ENCODE peak calls at places on chromosomes 4 and X, in four cellular contexts. One of them, this sample, is unnamed.

GRCh38 chrX:7730071-7730470 is 112.9 kb upstream of the VCX start:
- DNase-seq in cardiac fibroblast: no peak
- DNase-seq in epithelial cell of proximal tubule: no peak
- DNase-seq in fibroblast of pulmonary artery: no peak
- DNase-seq in this sample: no peak

GRCh38 chr4:110124721-110125120 is 73.7 kb downstream of the ELOVL6 start:
- DNase-seq in cardiac fibroblast: no peak
- DNase-seq in epithelial cell of proximal tubule: no peak
- DNase-seq in fibroblast of pulmonary artery: no peak
- DNase-seq in this sample: no peak

GRCh38 chr4:106195435-106195950 is 120.5 kb downstream of the TBCK start:
- DNase-seq in epithelial cell of proximal tubule: no peak
- DNase-seq in fibroblast of pulmonary artery: no peak
- DNase-seq in cardiac fibroblast: no peak
- DNase-seq in this sample: no peak

GRCh38 chr4:109609431-109609830 is 49.4 kb downstream of the MCUB start:
- DNase-seq in epithelial cell of proximal tubule: no peak
- DNase-seq in fibroblast of pulmonary artery: no peak
- DNase-seq in cardiac fibroblast: no peak
- DNase-seq in this sample: no peak

GRCh38 chr4:4995103-4995761 is 24.0 kb downstream of the CYTL1 start:
- DNase-seq in epithelial cell of proximal tubule: no peak
- DNase-seq in cardiac fibroblast: peak
- DNase-seq in fibroblast of pulmonary artery: peak
- DNase-seq in this sample: peak

GRCh38 chrX:149504226-149504914 is 736 bp downstream of the IDS start:
- DNase-seq in epithelial cell of proximal tubule: no peak
- DNase-seq in cardiac fibroblast: peak
- DNase-seq in fibroblast of pulmonary artery: no peak
- DNase-seq in this sample: peak

GRCh38 chrX:12139934-12140611 is 1.8 kb downstream of the FRMPD4 start:
- DNase-seq in epithelial cell of proximal tubule: no peak
- DNase-seq in cardiac fibroblast: peak
- DNase-seq in fibroblast of pulmonary artery: peak
- DNase-seq in this sample: no peak

GRCh38 chr4:113141901-113142346 is 92.5 kb downstream of the ANK2 start:
- DNase-seq in fibroblast of pulmonary artery: peak
- DNase-seq in cardiac fibroblast: peak
- DNase-seq in epithelial cell of proximal tubule: no peak
- DNase-seq in this sample: peak

GRCh38 chr4:70992354-70992753 is 1.1 kb upstream of the DCK start:
- DNase-seq in fibroblast of pulmonary artery: no peak
- DNase-seq in cardiac fibroblast: no peak
- DNase-seq in epithelial cell of proximal tubule: no peak
- DNase-seq in this sample: peak

GRCh38 chr4:44056721-44057151 is 391.9 kb downstream of the KCTD8 start:
- DNase-seq in epithelial cell of proximal tubule: no peak
- DNase-seq in cardiac fibroblast: no peak
- DNase-seq in fibroblast of pulmonary artery: no peak
- DNase-seq in this sample: no peak

GRCh38 chr4:19969492-19969891 is 282.2 kb upstream of the SLIT2 start:
- DNase-seq in fibroblast of pulmonary artery: no peak
- DNase-seq in cardiac fibroblast: no peak
- DNase-seq in epithelial cell of proximal tubule: no peak
- DNase-seq in this sample: no peak

GRCh38 chrX:54641530-54641929 is 111.5 kb downstream of the GNL3L start:
- DNase-seq in epithelial cell of proximal tubule: no peak
- DNase-seq in cardiac fibroblast: no peak
- DNase-seq in fibroblast of pulmonary artery: no peak
- DNase-seq in this sample: no peak

GRCh38 chrX:14903891-14904290 is 30.7 kb downstream of the MOSPD2 start:
- DNase-seq in epithelial cell of proximal tubule: no peak
- DNase-seq in cardiac fibroblast: no peak
- DNase-seq in fibroblast of pulmonary artery: no peak
- DNase-seq in this sample: no peak

GRCh38 chrX:22165732-22166457 is 106.8 kb upstream of the CBLL2 start:
- DNase-seq in fibroblast of pulmonary artery: peak
- DNase-seq in cardiac fibroblast: peak
- DNase-seq in epithelial cell of proximal tubule: no peak
- DNase-seq in this sample: no peak

GRCh38 chr4:169663894-169664293 is 43.5 kb downstream of the CLCN3 start:
- DNase-seq in fibroblast of pulmonary artery: peak
- DNase-seq in epithelial cell of proximal tubule: no peak
- DNase-seq in cardiac fibroblast: peak
- DNase-seq in this sample: no peak

GRCh38 chrX:16885628-16886027 is 15.5 kb upstream of the RBBP7 start:
- DNase-seq in epithelial cell of proximal tubule: no peak
- DNase-seq in cardiac fibroblast: no peak
- DNase-seq in fibroblast of pulmonary artery: no peak
- DNase-seq in this sample: no peak

GRCh38 chrX:132622130-132622529 is 133.3 kb upstream of the MBNL3 start:
- DNase-seq in epithelial cell of proximal tubule: no peak
- DNase-seq in cardiac fibroblast: peak
- DNase-seq in fibroblast of pulmonary artery: peak
- DNase-seq in this sample: no peak

GRCh38 chr4:21697583-21697982 is 251.0 kb downstream of the KCNIP4 start:
- DNase-seq in epithelial cell of proximal tubule: peak
- DNase-seq in cardiac fibroblast: peak
- DNase-seq in fibroblast of pulmonary artery: no peak
- DNase-seq in this sample: no peak
- H3K4me3 ChIP-seq in epithelial cell of proximal tubule: peak
- H3K4me3 ChIP-seq in cardiac fibroblast: no peak
- H3K4me3 ChIP-seq in fibroblast of pulmonary artery: no peak
- H3K4me3 ChIP-seq in this sample: no peak

DNA sequence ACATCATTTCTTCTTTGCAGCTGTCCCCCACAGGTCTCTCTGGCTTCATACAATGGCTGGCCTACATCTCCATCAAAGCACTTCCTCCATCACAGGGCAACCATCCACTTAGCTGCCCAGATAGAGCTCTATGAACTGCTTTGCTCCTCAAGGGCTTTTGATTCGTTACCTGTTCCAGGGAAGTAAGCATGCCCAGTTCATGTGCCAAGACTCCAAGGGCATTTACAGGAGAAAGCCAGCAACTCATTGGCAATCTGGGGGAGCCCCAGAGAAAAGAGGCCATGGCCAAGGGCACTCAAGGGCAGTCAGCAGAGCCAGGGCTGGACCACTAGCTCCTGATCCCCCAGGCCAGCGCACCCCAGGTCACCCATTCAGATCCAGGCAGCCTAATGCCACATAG is 24.5 kb upstream of the ZNF185 start:
- DNase-seq in epithelial cell of proximal tubule: no peak
- DNase-seq in fibroblast of pulmonary artery: no peak
- DNase-seq in cardiac fibroblast: no peak
- DNase-seq in this sample: no peak
- H3K4me3 ChIP-seq in epithelial cell of proximal tubule: no peak
- H3K4me3 ChIP-seq in fibroblast of pulmonary artery: no peak
- H3K4me3 ChIP-seq in cardiac fibroblast: no peak
- H3K4me3 ChIP-seq in this sample: no peak

GRCh38 chrX:49232525-49232924 is 615 bp downstream of the CACNA1F start:
- DNase-seq in fibroblast of pulmonary artery: no peak
- DNase-seq in epithelial cell of proximal tubule: no peak
- DNase-seq in cardiac fibroblast: no peak
- DNase-seq in this sample: no peak

GRCh38 chrX:49231333-49232000 is 1.7 kb downstream of the CACNA1F start:
- DNase-seq in cardiac fibroblast: no peak
- DNase-seq in epithelial cell of proximal tubule: no peak
- DNase-seq in fibroblast of pulmonary artery: no peak
- DNase-seq in this sample: no peak

GRCh38 chrX:49237060-49237459 is 1.8 kb downstream of the CCDC22 start:
- DNase-seq in cardiac fibroblast: no peak
- DNase-seq in fibroblast of pulmonary artery: no peak
- DNase-seq in epithelial cell of proximal tubule: no peak
- DNase-seq in this sample: no peak

GRCh38 chrX:49233176-49233575 is at the start of gene CACNA1F:
- DNase-seq in fibroblast of pulmonary artery: no peak
- DNase-seq in cardiac fibroblast: no peak
- DNase-seq in epithelial cell of proximal tubule: no peak
- DNase-seq in this sample: no peak

DNA sequence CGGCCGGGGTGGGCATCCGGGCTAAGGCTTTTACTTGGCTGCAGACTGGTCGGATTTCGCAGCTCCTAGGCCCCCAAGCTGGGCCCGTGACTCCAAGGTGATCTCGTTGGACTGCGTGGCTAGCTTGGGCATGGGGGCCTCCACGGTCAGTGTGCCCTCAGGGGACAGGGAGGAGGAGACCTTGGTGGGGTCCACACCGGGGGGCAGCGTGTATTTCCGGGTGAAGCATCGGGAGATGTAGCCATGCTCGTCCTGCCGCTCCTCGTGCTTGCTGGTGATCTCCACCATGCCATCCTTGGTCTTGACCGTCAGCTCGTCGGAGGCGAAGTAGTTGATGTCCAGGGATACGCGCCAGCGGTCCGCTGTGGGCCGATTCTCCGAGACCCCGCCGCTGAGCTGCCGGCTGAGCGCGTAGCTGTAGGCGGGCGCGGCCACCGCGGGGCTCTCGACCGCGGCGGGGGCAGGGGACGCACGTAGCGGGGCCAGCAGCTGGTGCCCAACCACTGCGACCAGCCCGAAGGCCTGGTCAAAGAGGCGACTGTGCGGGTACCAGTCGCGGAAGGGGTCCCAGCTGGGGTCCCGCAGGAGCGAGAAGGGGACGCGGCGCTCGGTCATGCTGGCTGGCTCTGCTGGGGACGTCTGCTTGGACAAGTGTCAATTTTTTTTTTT is 881 bp upstream of the CACNA1F start:
- DNase-seq in cardiac fibroblast: no peak
- DNase-seq in epithelial cell of proximal tubule: no peak
- DNase-seq in fibroblast of pulmonary artery: no peak
- DNase-seq in this sample: no peak
- H3K4me3 ChIP-seq in cardiac fibroblast: no peak
- H3K4me3 ChIP-seq in epithelial cell of proximal tubule: no peak
- H3K4me3 ChIP-seq in fibroblast of pulmonary artery: no peak
- H3K4me3 ChIP-seq in this sample: no peak

GRCh38 chr4:3385719-3386440 is 55.9 kb upstream of the HGFAC start:
- DNase-seq in epithelial cell of proximal tubule: no peak
- DNase-seq in fibroblast of pulmonary artery: no peak
- DNase-seq in cardiac fibroblast: no peak
- DNase-seq in this sample: no peak
- H3K4me3 ChIP-seq in epithelial cell of proximal tubule: peak
- H3K4me3 ChIP-seq in fibroblast of pulmonary artery: no peak
- H3K4me3 ChIP-seq in cardiac fibroblast: no peak
- H3K4me3 ChIP-seq in this sample: no peak

GRCh38 chrX:79367907-79368306 is 773 bp upstream of the ITM2A start:
- DNase-seq in cardiac fibroblast: no peak
- DNase-seq in fibroblast of pulmonary artery: no peak
- DNase-seq in epithelial cell of proximal tubule: no peak
- DNase-seq in this sample: no peak

GRCh38 chrX:79364306-79364705 is 2.8 kb downstream of the ITM2A start:
- DNase-seq in cardiac fibroblast: no peak
- DNase-seq in fibroblast of pulmonary artery: no peak
- DNase-seq in epithelial cell of proximal tubule: no peak
- DNase-seq in this sample: peak

GRCh38 chrX:79366888-79367749 is at the start of gene ITM2A:
- DNase-seq in epithelial cell of proximal tubule: no peak
- DNase-seq in cardiac fibroblast: peak
- DNase-seq in fibroblast of pulmonary artery: peak
- DNase-seq in this sample: peak

GRCh38 chrX:79366556-79366887 is 612 bp downstream of the ITM2A start:
- DNase-seq in cardiac fibroblast: no peak
- DNase-seq in epithelial cell of proximal tubule: no peak
- DNase-seq in fibroblast of pulmonary artery: no peak
- DNase-seq in this sample: no peak

GRCh38 chrX:79365591-79365990 is 1.5 kb downstream of the ITM2A start:
- DNase-seq in cardiac fibroblast: no peak
- DNase-seq in epithelial cell of proximal tubule: no peak
- DNase-seq in fibroblast of pulmonary artery: no peak
- DNase-seq in this sample: peak
- H3K4me3 ChIP-seq in cardiac fibroblast: no peak
- H3K4me3 ChIP-seq in epithelial cell of proximal tubule: no peak
- H3K4me3 ChIP-seq in fibroblast of pulmonary artery: no peak
- H3K4me3 ChIP-seq in this sample: peak

DNA sequence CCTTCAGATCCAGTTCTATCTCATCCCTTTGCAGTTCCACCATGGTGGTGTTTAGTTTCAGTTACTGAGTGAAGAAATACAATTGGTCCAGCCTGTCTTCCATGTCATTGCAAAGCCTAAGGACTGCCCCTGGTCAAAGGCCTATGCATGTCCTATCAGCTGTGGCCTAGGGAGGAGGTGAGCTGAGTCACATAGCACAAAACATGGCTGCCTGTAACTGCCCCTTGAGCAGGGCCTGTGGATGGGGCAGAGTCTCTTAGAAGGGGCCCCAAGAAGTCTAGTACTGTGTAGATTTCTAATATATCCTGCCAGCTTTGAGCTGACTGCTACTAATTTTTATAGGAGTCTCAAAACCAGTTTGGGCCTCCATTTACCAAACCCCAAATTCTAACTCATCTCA is 296.7 kb downstream of the FBXW7 start:
- DNase-seq in cardiac fibroblast: no peak
- DNase-seq in epithelial cell of proximal tubule: no peak
- DNase-seq in fibroblast of pulmonary artery: no peak
- DNase-seq in this sample: no peak
- H3K4me3 ChIP-seq in cardiac fibroblast: no peak
- H3K4me3 ChIP-seq in epithelial cell of proximal tubule: no peak
- H3K4me3 ChIP-seq in fibroblast of pulmonary artery: no peak
- H3K4me3 ChIP-seq in this sample: no peak

DNA sequence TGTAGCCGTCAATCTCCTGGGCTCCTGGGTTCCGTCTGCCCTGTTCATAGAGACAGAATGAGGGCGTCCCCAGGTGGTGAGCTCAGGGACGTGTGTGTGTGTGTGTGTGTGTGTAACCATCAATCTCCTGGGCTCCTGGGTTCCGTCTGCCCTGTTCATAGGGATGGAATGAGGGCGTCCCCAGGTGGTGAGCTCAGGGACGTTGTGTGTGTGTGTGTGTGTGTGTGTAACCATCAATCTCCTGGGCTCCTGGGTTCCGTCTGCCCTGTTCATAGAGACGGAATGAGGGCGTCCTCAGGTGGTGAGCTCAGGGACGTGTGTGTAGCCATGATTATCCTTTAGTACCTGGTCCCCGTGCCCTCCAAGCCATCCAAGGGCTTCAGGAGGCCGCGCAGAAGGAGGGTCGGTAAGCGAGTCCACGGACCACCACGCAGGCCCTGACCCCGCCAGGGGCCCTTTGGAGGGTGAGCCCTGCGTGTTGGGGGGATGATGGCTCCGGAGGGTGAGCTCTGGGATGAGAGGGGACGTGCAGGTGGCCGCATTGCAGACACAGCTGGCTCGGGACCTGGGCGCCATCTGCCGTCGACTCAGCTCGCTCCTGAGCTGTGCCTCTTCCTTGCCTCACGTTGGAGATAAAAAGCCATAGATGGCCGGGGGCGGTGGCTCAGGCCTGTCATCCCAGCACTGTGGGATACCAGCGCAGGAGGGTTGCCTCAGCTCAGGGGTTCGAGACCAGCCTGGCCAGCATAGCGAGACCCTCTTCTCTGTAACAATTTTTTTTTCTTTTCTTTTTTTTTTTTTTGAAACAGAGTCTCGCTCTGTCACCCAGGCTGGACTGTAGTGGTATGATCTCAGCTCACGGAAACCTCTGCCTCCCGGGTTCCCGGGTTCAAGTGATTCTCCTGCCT is 5.4 kb upstream of the GTPBP6 start:
- DNase-seq in cardiac fibroblast: peak
- DNase-seq in fibroblast of pulmonary artery: peak
- DNase-seq in epithelial cell of proximal tubule: peak
- DNase-seq in this sample: peak
- H3K4me3 ChIP-seq in cardiac fibroblast: no peak
- H3K4me3 ChIP-seq in fibroblast of pulmonary artery: no peak
- H3K4me3 ChIP-seq in epithelial cell of proximal tubule: no peak
- H3K4me3 ChIP-seq in this sample: no peak

This sample was measured in HAP-1.